ENCODE peak calls at places on chromosomes 12 and 14, in five cellular contexts. W is cardiac fibroblast, Q is Calu3, O is endodermal cell, Z is B cell. R is an unnamed sample.
A peak's percentile ranks its signal among the peaks of the same experiment; 100 is the strongest.

GRCh38 chr14:23640524-23641141 is 4.5 kb downstream of the DHRS2 start:
- DNase-seq in W (peak; percentile 73), Q (no peak), O (peak; percentile 53), Z (no peak), R (no peak)

GRCh38 chr12:45381351-45381750 is 165.5 kb downstream of the ANO6 start:
- DNase-seq in W (no peak), Q (no peak), O (no peak), Z (no peak), R (no peak)

GRCh38 chr12:64893961-64894360 is 69.5 kb downstream of the TBC1D30 start:
- DNase-seq in W (peak; percentile 10), Q (no peak), O (no peak), Z (no peak), R (no peak)

GRCh38 chr14:63938198-63939005 is 85.6 kb downstream of the SYNE2 start:
- DNase-seq in W (peak; percentile 43), Q (peak; percentile 6), O (no peak), Z (no peak), R (peak; percentile 34)

GRCh38 chr12:57622293-57623245 is 10.4 kb downstream of the B4GALNT1 start:
- DNase-seq in W (no peak), Q (no peak), O (no peak), Z (no peak), R (no peak)

GRCh38 chr14:96125536-96125935 is 79.1 kb upstream of the BDKRB2 start:
- DNase-seq in W (peak; percentile 45), Q (no peak), O (no peak), Z (no peak), R (no peak)

GRCh38 chr12:131102991-131103609 is 149.4 kb downstream of the ADGRD1 start:
- DNase-seq in W (no peak), Q (no peak), O (peak; percentile 43), Z (no peak), R (peak; percentile 55)

GRCh38 chr14:89185919-89186849 is 230.8 kb downstream of the FOXN3 start:
- DNase-seq in W (peak; percentile 47), Q (no peak), O (peak; percentile 61), Z (no peak), R (no peak)

GRCh38 chr14:67787673-67788072 is 28.7 kb downstream of the ZFYVE26 start:
- DNase-seq in W (no peak), Q (no peak), O (no peak), Z (no peak), R (no peak)

GRCh38 chr14:52706286-52706685 is 714 bp upstream of the PSMC6 start:
- DNase-seq in W (no peak), Q (peak; percentile 12), O (no peak), Z (no peak), R (no peak)

GRCh38 chr12:34605955-34606748 is 583.9 kb downstream of the ALG10 start:
- DNase-seq in W (no peak), Q (no peak), O (no peak), Z (no peak), R (no peak)

GRCh38 chr12:47910486-47910885 is 5.7 kb upstream of the VDR start:
- DNase-seq in W (peak; percentile 77), Q (no peak), O (peak; percentile 34), Z (no peak), R (no peak)

GRCh38 chr14:91261115-91261514 is 16.6 kb upstream of the GPR68 start:
- DNase-seq in W (no peak), Q (no peak), O (no peak), Z (no peak), R (no peak)

GRCh38 chr12:18145924-18146323 is 55.9 kb upstream of the RERGL start:
- DNase-seq in W (peak; percentile 70), Q (no peak), O (no peak), Z (no peak), R (no peak)

GRCh38 chr14:22644305-22644635 is at the start of gene OR6J1:
- DNase-seq in W (no peak), Q (no peak), O (no peak), Z (no peak), R (no peak)

GRCh38 chr12:88726806-88727722 is 146.8 kb upstream of the KITLG start:
- DNase-seq in W (no peak), Q (no peak), O (no peak), Z (no peak), R (no peak)

GRCh38 chr12:52817699-52818238 is 3.9 kb upstream of the KRT4 start:
- DNase-seq in W (no peak), Q (no peak), O (no peak), Z (no peak), R (no peak)

GRCh38 chr12:15364221-15365170 is 42.2 kb downstream of the PTPRO start:
- DNase-seq in W (peak; percentile 12), Q (peak; percentile 55), O (no peak), Z (no peak), R (no peak)

GRCh38 chr12:14367097-14367661 is 1.7 kb downstream of the ATF7IP start:
- DNase-seq in W (peak; percentile 60), Q (no peak), O (no peak), Z (no peak), R (peak; percentile 58)

DNA sequence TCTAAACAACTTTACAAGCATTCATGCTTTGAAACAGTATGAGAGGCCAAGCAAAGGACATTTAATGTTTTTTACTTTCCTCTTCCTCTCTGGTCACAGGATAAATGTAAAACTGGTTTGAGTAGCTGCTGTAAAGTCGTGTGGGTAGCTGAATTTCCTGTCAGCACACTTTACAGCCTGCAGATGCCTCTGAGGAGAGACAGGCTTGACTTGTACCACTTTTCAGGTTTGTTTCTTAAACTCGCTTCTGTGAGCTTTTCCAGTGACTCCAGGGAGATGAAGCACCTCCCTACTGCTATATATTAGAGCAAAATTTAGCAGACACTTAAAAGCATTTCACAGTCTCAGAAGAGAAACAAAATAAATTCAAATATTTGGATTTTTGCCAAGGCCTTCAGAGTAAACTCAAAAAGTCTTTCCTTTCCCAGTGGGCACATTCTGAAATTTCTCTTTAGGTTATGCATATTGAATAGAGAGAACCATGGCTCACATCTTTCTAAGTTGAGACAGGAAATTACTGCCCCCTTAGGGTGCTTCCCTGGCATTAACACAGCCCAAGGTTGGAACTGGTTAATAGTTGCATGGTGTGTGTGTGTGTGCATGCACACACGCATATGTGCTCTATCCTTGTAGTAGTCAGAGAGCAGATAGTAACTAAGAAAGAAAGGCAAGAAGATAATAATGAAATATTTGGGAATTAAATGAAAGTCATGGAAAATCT is 557.3 kb upstream of the MIS18BP1 start:
- DNase-seq in W (no peak), Q (no peak), O (peak; percentile 49), Z (no peak), R (peak; percentile 5)
- TF ChIP-seq CTCF in W (no peak), Q (no peak), O (peak; percentile 72), Z (no peak), R (no peak)

GRCh38 chr12:20250761-20251160 is 117.6 kb upstream of the PDE3A start:
- DNase-seq in W (no peak), Q (no peak), O (no peak), Z (no peak), R (no peak)

DNA sequence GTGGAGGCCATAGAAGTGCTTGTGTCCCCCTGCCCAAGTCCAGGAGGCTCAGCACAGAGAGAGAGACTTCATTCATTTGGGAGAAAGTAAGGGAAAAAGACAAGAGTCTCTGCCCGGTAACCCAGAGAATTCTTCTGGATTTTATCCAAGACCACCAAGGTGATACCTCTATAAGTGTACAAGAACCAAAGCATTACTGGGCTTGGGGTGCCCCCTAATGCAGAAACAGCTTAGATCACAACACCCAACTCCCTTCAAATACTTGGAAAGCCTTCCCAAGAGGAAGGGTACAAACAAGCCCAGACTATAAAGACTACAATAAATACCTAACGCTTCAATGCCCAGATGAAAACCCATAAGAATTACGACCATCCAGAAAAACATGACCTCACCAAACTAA is 119.7 kb upstream of the PDE3A start:
- DNase-seq in W (no peak), Q (peak; percentile 1), O (peak; percentile 60), Z (no peak), R (no peak)
- TF ChIP-seq CTCF in W (no peak), Q (no peak), O (peak; percentile 68), Z (no peak), R (no peak)

DNA sequence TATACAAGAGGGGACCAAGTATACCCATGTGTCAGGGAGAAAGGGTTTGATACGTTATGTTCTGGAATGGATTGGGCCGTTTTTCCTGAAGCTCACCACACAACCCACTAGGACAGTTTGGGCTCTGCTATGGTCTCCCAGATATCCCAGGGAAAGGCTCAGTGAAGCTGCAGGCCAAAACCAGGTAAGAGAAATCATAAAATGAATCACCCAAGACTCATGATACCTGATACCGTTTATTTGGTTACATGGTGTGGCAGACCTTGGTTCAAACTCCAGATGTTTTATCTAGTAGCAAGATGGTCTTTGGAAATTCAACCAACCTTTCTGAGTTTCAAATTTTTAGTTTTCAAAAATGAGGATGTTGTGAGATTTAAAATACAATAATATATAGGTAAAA is 177.6 kb downstream of the C12orf75 start:
- DNase-seq in W (no peak), Q (no peak), O (no peak), Z (no peak), R (no peak)
- TF ChIP-seq CTCF in W (no peak), Q (no peak), O (no peak), Z (no peak), R (no peak)

DNA sequence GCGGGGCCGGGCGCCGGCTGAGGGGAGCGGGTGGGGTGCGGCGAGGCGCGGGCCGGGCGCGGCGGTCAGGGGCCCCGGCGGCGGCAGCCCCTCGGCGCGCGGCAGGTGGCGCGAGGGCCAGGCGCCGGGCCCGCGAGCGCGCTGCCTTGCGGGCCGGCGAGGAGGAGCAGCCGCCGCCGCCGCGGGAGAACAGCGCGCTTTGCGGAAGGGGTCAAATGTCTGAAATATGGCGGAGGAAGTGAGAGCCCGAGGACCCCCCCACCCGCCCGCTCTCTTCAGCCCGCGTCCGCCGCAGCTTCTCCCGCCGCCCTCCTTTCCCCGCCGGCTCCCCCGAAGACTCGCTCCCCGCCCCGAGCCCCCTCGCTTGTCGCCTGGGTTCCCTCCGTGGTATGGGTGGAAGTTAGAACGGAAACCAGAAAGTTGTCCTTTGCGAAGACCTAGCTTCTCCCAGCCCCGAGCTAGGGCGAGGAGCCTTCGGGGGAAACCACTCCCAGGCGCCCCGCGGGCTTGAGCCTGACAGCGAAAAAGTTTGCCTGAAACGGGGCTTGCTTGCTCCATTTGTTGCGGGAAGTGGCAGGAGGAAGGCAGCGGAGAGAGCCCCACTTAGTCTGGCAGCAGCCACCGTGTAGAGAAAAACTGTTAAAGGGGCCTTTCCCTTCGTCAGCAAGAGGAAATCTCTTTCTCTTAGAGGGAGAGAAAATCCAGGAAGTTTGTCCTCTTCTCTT is 557 bp downstream of the RAP1B start:
- DNase-seq in W (peak; percentile 88), Q (peak; percentile 64), O (peak; percentile 88), Z (peak; percentile 62), R (peak; percentile 63)
- TF ChIP-seq CTCF in W (no peak), Q (no peak), O (no peak), Z (no peak), R (no peak)